ENCODE peak calls at places on chromosome X, in nine cellular contexts. P is foreskin fibroblast, H is endothelial cell, U is NB4, L is DND-41, K is A549, J is AG09309, N is right lobe of liver, V is fibroblast of mammary gland. Y is an unnamed sample.

GRCh38 chrX:43822015-43822414 is 60.2 kb downstream of the MAOB start:
- DNase-seq in N (no peak), J (no peak), K (no peak), V (peak; percentile 67), H (no peak), U (no peak), P (peak; percentile 42), L (no peak), Y (no peak)

GRCh38 chrX:31268359-31268758 is 196.5 kb upstream of the FTHL17 start:
- DNase-seq in H (no peak), U (no peak), V (no peak), N (no peak), K (no peak), P (no peak), L (no peak), J (no peak), Y (no peak)

GRCh38 chrX:151370906-151371305 is 26.1 kb upstream of the VMA21 start:
- DNase-seq in H (peak; percentile 12), V (no peak), K (peak; percentile 13), J (no peak), U (no peak), P (no peak), N (no peak), L (no peak), Y (peak; percentile 34)

GRCh38 chrX:115892787-115893671 is 277.5 kb upstream of the AGTR2 start:
- DNase-seq in J (peak; percentile 35), V (peak; percentile 70), H (no peak), K (no peak), L (no peak), U (peak; percentile 52), N (no peak), P (peak; percentile 22), Y (no peak)

GRCh38 chrX:132022863-132023116 is 312 bp upstream of the STK26 start:
- DNase-seq in V (no peak), H (no peak), P (no peak), U (no peak), K (peak; percentile 1), J (no peak), N (no peak), L (no peak), Y (no peak)

GRCh38 chrX:1564750-1565683 is 26.4 kb upstream of the AKAP17A start:
- DNase-seq in L (peak; percentile 2), U (peak; percentile 78), H (no peak), P (no peak), V (no peak), K (no peak), N (peak; percentile 19), J (no peak), Y (no peak)

GRCh38 chrX:21975827-21976226 is 35.3 kb downstream of the SMS start:
- DNase-seq in U (no peak), J (peak; percentile 41), V (peak; percentile 76), H (no peak), L (no peak), P (peak; percentile 81), N (no peak), K (no peak), Y (no peak)

GRCh38 chrX:39427492-39428289 is 626.4 kb downstream of the MID1IP1 start:
- DNase-seq in U (peak; percentile 44), N (no peak), H (no peak), V (peak; percentile 79), J (no peak), L (no peak), P (peak; percentile 63), K (no peak), Y (peak; percentile 71)

GRCh38 chrX:103656623-103657022 is 27.8 kb downstream of the TCEAL1 start:
- DNase-seq in K (peak; percentile 66), H (no peak), L (no peak), J (peak; percentile 56), U (no peak), P (peak; percentile 90), V (peak; percentile 72), N (no peak), Y (no peak)

GRCh38 chrX:56726609-56727008 is 2.4 kb upstream of the NBDY start:
- DNase-seq in L (peak; percentile 42), U (peak; percentile 58), K (peak; percentile 24), V (peak; percentile 65), N (no peak), P (peak; percentile 59), J (peak; percentile 13), H (no peak), Y (peak; percentile 26)

GRCh38 chrX:136146614-136147319 is 566 bp upstream of the FHL1 start:
- DNase-seq in N (no peak), K (peak; percentile 12), V (no peak), H (no peak), L (peak; percentile 27), J (no peak), U (peak; percentile 12), P (peak; percentile 24), Y (peak; percentile 27)

GRCh38 chrX:105820247-105820646 is 2.1 kb upstream of the NRK start:
- DNase-seq in V (no peak), H (no peak), K (no peak), N (no peak), U (no peak), P (no peak), J (no peak), L (no peak), Y (no peak)

GRCh38 chrX:105821471-105822081 is 763 bp upstream of the NRK start:
- DNase-seq in L (no peak), P (peak; percentile 47), K (no peak), H (no peak), N (no peak), U (no peak), J (no peak), V (no peak), Y (no peak)

GRCh38 chrX:105816517-105816916 is 5.8 kb upstream of the NRK start:
- DNase-seq in N (no peak), P (no peak), U (no peak), V (no peak), H (no peak), L (no peak), K (no peak), J (no peak), Y (no peak)

GRCh38 chrX:105823092-105823454 is 734 bp downstream of the NRK start:
- DNase-seq in H (no peak), V (no peak), J (no peak), U (no peak), L (no peak), P (no peak), N (no peak), K (no peak), Y (no peak)

DNA sequence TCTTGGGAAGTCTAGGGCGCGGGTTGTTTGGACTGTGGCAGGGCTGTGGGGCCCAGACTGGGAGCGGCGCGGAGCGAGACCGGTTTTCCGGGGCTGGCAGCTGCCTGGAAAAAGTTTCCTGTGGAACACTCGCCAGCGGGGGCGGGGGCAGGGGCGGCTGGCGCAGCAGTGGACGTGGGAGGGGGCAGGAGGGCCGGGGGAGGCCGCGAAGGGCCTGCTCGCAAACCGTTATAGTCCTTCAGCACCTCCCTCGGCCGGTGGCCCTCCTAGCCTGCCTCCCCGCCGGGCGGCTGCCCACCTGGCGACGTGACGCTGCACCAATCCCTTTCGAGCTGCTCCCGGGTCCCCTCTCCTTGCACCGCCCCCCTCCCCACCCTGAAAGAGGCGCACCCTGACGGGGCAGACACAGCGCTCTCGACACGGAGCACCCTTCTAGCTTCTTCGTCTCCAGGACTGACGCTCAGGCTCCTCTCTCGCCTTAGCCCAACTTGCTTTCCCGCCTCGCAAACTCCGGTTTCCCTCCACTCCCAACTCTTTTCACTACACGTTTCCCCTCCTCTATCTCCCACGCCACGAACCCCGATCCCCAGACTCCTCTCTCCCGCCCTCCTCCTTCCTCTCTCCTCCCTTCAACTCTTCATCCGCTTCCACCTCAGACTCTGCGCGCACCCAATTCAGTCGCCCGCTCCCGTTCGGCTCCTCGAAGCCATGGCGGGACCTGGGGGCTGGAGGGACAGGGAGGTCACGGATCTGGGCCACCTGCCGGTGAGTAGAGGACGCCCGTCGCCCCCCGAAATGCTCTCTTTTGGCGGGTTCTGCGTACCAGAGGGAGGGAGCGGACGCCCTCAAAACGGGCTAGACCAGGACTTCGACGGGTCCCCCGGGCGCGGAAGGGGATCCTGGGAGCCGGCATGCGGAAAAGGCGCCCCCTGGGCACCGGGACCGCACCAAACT is at the start of gene NRK:
- DNase-seq in U (no peak), K (no peak), H (no peak), J (no peak), P (peak; percentile 28), V (no peak), N (no peak), L (no peak), Y (no peak)
- TF ChIP-seq CTCF in U (no peak), K (no peak), H (no peak), J (no peak), P (no peak), V (no peak), N (no peak), L (no peak), Y (no peak)

DNA sequence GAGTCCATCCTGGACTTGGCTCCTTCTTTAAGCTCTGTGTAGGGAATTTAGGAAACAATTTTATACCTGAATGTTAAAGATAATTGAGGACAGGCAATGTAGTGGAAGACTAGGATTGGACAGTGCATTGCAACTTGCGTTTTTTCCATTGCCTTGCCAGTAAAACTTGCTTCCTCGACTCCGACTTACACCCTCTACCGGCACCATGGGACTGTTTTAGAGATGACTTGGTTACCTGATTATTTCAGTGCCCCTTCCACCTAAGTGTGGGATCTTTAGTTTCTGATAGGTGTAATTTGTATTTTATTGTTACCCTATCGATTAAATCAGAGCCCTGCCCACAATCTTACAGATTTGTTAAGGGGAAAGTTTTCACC is 1.2 kb downstream of the PRPS1 start:
- DNase-seq in N (no peak), K (peak; percentile 51), J (no peak), H (no peak), V (peak; percentile 42), P (peak; percentile 48), L (peak; percentile 8), U (peak; percentile 48), Y (peak; percentile 11)
- TF ChIP-seq CTCF in N (no peak), K (peak; percentile 32), J (peak; percentile 34), H (no peak), V (peak; percentile 38), P (peak; percentile 22), L (peak; percentile 28), U (peak; percentile 19), Y (peak; percentile 22)

DNA sequence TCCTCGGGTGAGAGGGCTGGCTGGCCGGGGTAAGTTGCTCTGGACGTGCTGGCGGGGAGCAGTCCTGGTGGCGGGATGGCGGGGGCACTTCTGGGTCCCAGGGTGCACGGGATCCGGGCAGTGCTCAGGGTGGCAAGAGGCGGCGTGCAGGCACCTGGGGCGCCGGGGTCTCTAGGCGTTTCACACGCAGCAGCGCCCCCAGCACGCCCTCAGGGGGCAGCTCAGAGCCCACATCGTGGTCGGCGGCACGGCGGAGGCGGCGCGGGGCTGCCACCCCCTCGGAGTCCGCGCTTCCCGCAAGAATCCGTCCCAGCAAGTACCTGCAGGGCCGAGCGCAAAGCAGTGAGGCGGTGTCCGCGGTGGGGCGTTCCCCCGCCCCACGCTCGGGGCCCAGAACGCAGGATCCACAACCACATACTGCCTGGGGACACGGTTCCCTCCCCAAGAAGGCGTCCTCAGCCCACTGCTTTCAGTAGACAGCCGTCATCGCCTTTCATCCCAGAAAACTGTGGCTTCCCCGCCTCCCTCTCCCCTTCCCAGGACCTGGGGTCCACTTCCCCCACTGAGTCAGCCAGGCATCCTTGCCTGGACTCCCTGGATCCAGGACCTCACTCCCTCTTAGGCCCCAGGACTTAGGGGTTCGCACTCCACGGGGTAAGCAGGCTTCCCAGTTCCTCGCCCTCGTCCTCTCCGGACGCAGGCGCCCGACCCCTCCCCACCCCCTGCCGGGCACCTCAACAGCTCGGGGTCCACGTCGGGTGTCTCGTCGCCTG is 4.1 kb downstream of the PCSK1N start:
- DNase-seq in N (no peak), P (no peak), U (no peak), J (no peak), V (no peak), L (no peak), H (no peak), K (no peak), Y (no peak)
- TF ChIP-seq CTCF in N (no peak), P (no peak), U (no peak), J (no peak), V (no peak), L (no peak), H (no peak), K (no peak), Y (no peak)

GRCh38 chrX:72554448-72555140 is 18.0 kb downstream of the HDAC8 start:
- DNase-seq in L (no peak), N (no peak), U (no peak), K (peak; percentile 12), P (no peak), H (peak; percentile 20), J (no peak), V (peak; percentile 25), Y (peak; percentile 2)
- TF ChIP-seq CTCF in L (peak; percentile 20), N (no peak), U (peak; percentile 23), K (peak; percentile 40), P (no peak), H (peak; percentile 23), J (no peak), V (no peak), Y (no peak)

Y was measured in activated CD8-positive, alpha-beta T cell treated with anti-CD3 and anti-CD28 coated beads for 36 hours.